ENCODE peak calls at places on chromosomes 5 and 9, in eight cellular contexts. D is A549, X is MCF 10A, U is K562, I is fibroblast of mammary gland, W is endothelial cell, R is NB4, Z is Calu3. S is an unnamed sample.
A peak's percentile ranks its signal among the peaks of the same experiment; 100 is the strongest.

GRCh38 chr5:134945041-134945440 is 22.7 kb upstream of the CATSPER3 start:
- DNase-seq in D (no peak), X (no peak), U (no peak), I (peak; percentile 6), W (no peak), R (no peak), Z (no peak), S (no peak)

GRCh38 chr5:30928966-30929365 is 264.5 kb upstream of the CDH6 start:
- DNase-seq in D (no peak), X (no peak), U (no peak), I (no peak), W (no peak), R (no peak), Z (no peak), S (no peak)

GRCh38 chr9:93223241-93224180 is 39.6 kb downstream of the WNK2 start:
- DNase-seq in D (peak; percentile 56), X (peak; percentile 96), U (no peak), I (peak; percentile 50), W (no peak), R (no peak), Z (peak; percentile 88), S (no peak)

GRCh38 chr9:38008168-38009034 is 60.6 kb downstream of the SHB start:
- DNase-seq in D (peak; percentile 84), X (peak; percentile 93), U (peak; percentile 72), I (peak; percentile 92), W (peak; percentile 29), R (peak; percentile 82), Z (peak; percentile 50), S (peak; percentile 90)

GRCh38 chr9:130303613-130304055 is 38.1 kb downstream of the HMCN2 start:
- DNase-seq in D (no peak), X (no peak), U (no peak), I (no peak), W (no peak), R (no peak), Z (no peak), S (no peak)

GRCh38 chr9:127586537-127586936 is 25.5 kb upstream of the STXBP1 start:
- DNase-seq in D (peak; percentile 82), X (peak; percentile 85), U (peak; percentile 64), I (peak; percentile 82), W (peak; percentile 80), R (peak; percentile 76), Z (peak; percentile 79), S (peak; percentile 77)

GRCh38 chr5:155728146-155728856 is 598.7 kb upstream of the SGCD start:
- DNase-seq in D (peak; percentile 64), X (no peak), U (no peak), I (peak; percentile 28), W (peak; percentile 65), R (no peak), Z (no peak), S (peak; percentile 1)

GRCh38 chr5:66307647-66308257 is 163.7 kb downstream of the SREK1 start:
- DNase-seq in D (peak; percentile 71), X (peak; percentile 75), U (peak; percentile 53), I (peak; percentile 75), W (peak; percentile 24), R (peak; percentile 68), Z (no peak), S (no peak)

GRCh38 chr5:131142970-131143617 is 22.0 kb downstream of the HINT1 start:
- DNase-seq in D (no peak), X (no peak), U (no peak), I (no peak), W (no peak), R (no peak), Z (no peak), S (no peak)

GRCh38 chr9:80605129-80605528 is 1033.4 kb downstream of the TLE4 start:
- DNase-seq in D (peak; percentile 35), X (peak; percentile 54), U (no peak), I (peak; percentile 49), W (no peak), R (peak; percentile 11), Z (no peak), S (no peak)

GRCh38 chr5:117394506-117395157 is 820.0 kb upstream of the SEMA6A start:
- DNase-seq in D (no peak), X (no peak), U (no peak), I (no peak), W (no peak), R (no peak), Z (no peak), S (no peak)

GRCh38 chr5:139146809-139147742 is 51.1 kb downstream of the SIL1 start:
- DNase-seq in D (no peak), X (no peak), U (no peak), I (no peak), W (no peak), R (no peak), Z (no peak), S (no peak)

GRCh38 chr5:134252671-134253070 is 26.8 kb upstream of the PPP2CA start:
- DNase-seq in D (peak; percentile 75), X (peak; percentile 73), U (no peak), I (peak; percentile 79), W (no peak), R (no peak), Z (peak; percentile 68), S (no peak)

GRCh38 chr5:16776611-16777251 is 159.4 kb downstream of the MYO10 start:
- DNase-seq in D (peak; percentile 54), X (no peak), U (no peak), I (peak; percentile 18), W (peak; percentile 22), R (no peak), Z (no peak), S (no peak)

GRCh38 chr5:90866915-90867715 is 308.5 kb downstream of the ADGRV1 start:
- DNase-seq in D (peak; percentile 48), X (no peak), U (no peak), I (peak; percentile 40), W (no peak), R (no peak), Z (no peak), S (no peak)

GRCh38 chr5:67104859-67105258 is 91.7 kb downstream of the CD180 start:
- DNase-seq in D (no peak), X (no peak), U (no peak), I (no peak), W (no peak), R (no peak), Z (no peak), S (no peak)

GRCh38 chr5:133322743-133323142 is 270.9 kb downstream of the HSPA4 start:
- DNase-seq in D (no peak), X (no peak), U (no peak), I (no peak), W (no peak), R (no peak), Z (no peak), S (no peak)

GRCh38 chr9:75378036-75378435 is 289.7 kb downstream of the OSTF1 start:
- DNase-seq in D (peak; percentile 78), X (no peak), U (no peak), I (peak; percentile 11), W (no peak), R (no peak), Z (no peak), S (no peak)

GRCh38 chr9:121672213-121672612 is 20.8 kb downstream of the DAB2IP start:
- DNase-seq in D (peak; percentile 34), X (no peak), U (peak; percentile 30), I (peak; percentile 71), W (no peak), R (no peak), Z (no peak), S (no peak)

GRCh38 chr5:110414360-110414759 is 312.1 kb downstream of the TMEM232 start:
- DNase-seq in D (no peak), X (peak; percentile 21), U (no peak), I (peak; percentile 24), W (no peak), R (peak; percentile 2), Z (peak; percentile 6), S (peak; percentile 16)

GRCh38 chr9:38181216-38181615 is 112.2 kb upstream of the SHB start:
- DNase-seq in D (no peak), X (no peak), U (no peak), I (peak; percentile 63), W (no peak), R (no peak), Z (no peak), S (no peak)

GRCh38 chr9:98241357-98242104 is 13.9 kb downstream of the TBC1D2 start:
- DNase-seq in D (no peak), X (no peak), U (no peak), I (no peak), W (no peak), R (no peak), Z (no peak), S (no peak)
- TF ChIP-seq CTCF in D (no peak), X (no peak), U (peak; percentile 64), I (peak; percentile 3), W (no peak), R (peak; percentile 22), Z (no peak), S (no peak)

GRCh38 chr9:33817327-33818166 is 587 bp downstream of the UBE2R2 start:
- DNase-seq in D (peak; percentile 85), X (peak; percentile 55), U (peak; percentile 76), I (peak; percentile 70), W (peak; percentile 73), R (peak; percentile 89), Z (peak; percentile 60), S (peak; percentile 62)
- TF ChIP-seq CTCF in D (no peak), X (no peak), U (peak; percentile 18), I (peak; percentile 29), W (no peak), R (peak; percentile 19), Z (no peak), S (no peak)

DNA sequence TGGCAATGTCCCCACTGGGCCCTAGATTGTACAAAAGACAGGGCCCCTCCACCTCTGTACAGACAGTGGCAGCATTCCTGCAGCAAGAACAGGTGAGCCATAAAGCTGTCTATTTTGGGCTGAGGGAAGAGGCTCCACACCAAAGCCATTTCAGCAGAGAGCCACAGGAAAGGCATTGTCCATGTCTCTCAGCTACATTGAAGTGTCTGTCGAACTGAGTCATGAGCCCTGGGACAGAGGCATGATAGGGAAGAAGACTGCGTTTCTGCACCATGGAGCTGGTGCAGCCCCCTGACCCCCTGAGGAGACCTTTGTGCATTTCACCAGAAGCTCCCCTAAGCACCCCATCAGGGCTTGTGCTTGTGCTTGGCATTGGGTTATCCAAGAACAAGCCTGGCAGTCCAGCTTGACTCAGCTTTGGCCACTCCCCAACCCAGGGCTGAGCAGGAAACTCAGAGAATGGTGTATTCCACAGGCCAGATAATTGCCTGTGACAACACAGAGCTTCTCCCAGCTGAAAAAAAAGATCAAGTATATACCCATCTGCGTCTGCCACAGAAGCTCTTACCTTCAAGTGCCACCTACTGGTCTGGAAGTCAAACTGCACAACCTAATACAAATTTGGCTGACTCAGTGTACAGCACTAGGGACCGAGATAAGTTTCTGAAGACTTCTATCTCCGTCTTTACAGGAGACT is 5.9 kb upstream of the FRMD3 start:
- DNase-seq in D (peak; percentile 66), X (peak; percentile 65), U (peak; percentile 20), I (peak; percentile 80), W (peak; percentile 14), R (peak; percentile 66), Z (peak; percentile 13), S (peak; percentile 3)
- TF ChIP-seq CTCF in D (peak; percentile 41), X (peak; percentile 40), U (peak; percentile 49), I (peak; percentile 90), W (peak; percentile 81), R (peak; percentile 74), Z (peak; percentile 28), S (peak; percentile 61)

DNA sequence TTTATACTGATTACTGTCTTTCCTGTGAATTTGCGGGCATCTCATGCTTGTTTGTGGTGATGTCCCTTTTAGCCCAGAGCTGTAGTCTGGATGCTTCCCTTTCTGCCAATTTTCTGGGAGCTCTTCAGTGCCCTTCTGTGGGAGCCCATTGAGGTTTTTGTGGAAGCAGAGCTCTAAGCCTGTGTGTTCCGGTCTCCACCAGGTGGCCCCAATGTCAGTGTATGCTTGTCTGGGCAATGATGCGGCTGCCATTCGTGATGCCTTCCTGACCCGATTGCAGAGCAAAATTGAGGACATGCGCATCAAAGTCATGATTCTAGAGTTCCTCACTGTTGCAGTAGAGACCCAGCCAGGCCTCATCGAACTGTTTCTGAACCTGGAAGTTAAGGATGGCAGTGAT is 35.1 kb downstream of the SH3GLB2 start:
- DNase-seq in D (peak; percentile 43), X (no peak), U (no peak), I (peak; percentile 16), W (no peak), R (no peak), Z (no peak), S (no peak)
- TF ChIP-seq CTCF in D (no peak), X (peak; percentile 29), U (peak; percentile 32), I (peak; percentile 26), W (no peak), R (peak; percentile 13), Z (no peak), S (no peak)

S was measured in activated CD8-positive, alpha-beta T cell treated with anti-CD3 and anti-CD28 coated beads for 36 hours.